ENCODE peak calls at places on chromosome 14, in nine cellular contexts. I is A549, P is right lobe of liver, F is brain microvascular endothelial cell, X is WERI-Rb-1, T is HL-60, V is transverse colon, O is stomach, L is Caco-2. Y is an unnamed sample.

GRCh38 chr14:64703393-64704144 is 655 bp upstream of the PLEKHG3 start:
- DNase-seq in L (no peak), T (no peak), F (no peak), I (no peak), X (peak), V (no peak), P (no peak), O (no peak), Y (no peak)

GRCh38 chr14:79354336-79354735 is 857.0 kb downstream of the DIO2 start:
- DNase-seq in X (no peak), P (no peak), I (no peak), L (no peak), T (no peak), F (no peak), O (no peak), V (no peak), Y (no peak)

GRCh38 chr14:57831981-57832380 is 33.9 kb downstream of the SLC35F4 start:
- DNase-seq in L (no peak), V (no peak), X (no peak), T (no peak), O (no peak), P (no peak), F (no peak), I (peak), Y (no peak)

GRCh38 chr14:75442642-75443041 is 14.8 kb downstream of the JDP2 start:
- DNase-seq in V (no peak), O (no peak), X (no peak), L (no peak), I (no peak), T (no peak), P (no peak), F (no peak), Y (no peak)

GRCh38 chr14:39717000-39717399 is 284.8 kb upstream of the FBXO33 start:
- DNase-seq in V (no peak), X (no peak), L (no peak), I (no peak), P (no peak), F (no peak), T (no peak), O (no peak), Y (no peak)

GRCh38 chr14:21092147-21093011 is 6.1 kb downstream of the ZNF219 start:
- DNase-seq in V (peak), F (peak), L (peak), T (peak), P (peak), O (peak), I (peak), X (peak), Y (peak)

GRCh38 chr14:73280903-73281302 is 43.6 kb downstream of the PAPLN start:
- DNase-seq in T (no peak), O (no peak), X (no peak), L (no peak), F (no peak), I (no peak), P (no peak), V (no peak), Y (no peak)

GRCh38 chr14:79730911-79731310 is 480.4 kb downstream of the DIO2 start:
- DNase-seq in F (peak), L (no peak), X (no peak), V (no peak), P (no peak), O (no peak), T (no peak), I (no peak), Y (peak)

GRCh38 chr14:63656194-63656593 is 14.5 kb upstream of the WDR89 start:
- DNase-seq in X (no peak), L (no peak), V (no peak), T (no peak), P (no peak), I (no peak), O (no peak), F (no peak), Y (no peak)

GRCh38 chr14:104111301-104112112 is 26.0 kb downstream of the ASPG start:
- DNase-seq in X (peak), V (peak), O (peak), L (no peak), T (no peak), I (no peak), P (peak), F (no peak), Y (no peak)

GRCh38 chr14:91947196-91948184 is at the start of gene FBLN5:
- DNase-seq in V (peak), P (peak), F (peak), X (peak), I (peak), L (peak), T (no peak), O (peak), Y (peak)

GRCh38 chr14:72961579-72962335 is 35.5 kb downstream of the DCAF4 start:
- DNase-seq in X (no peak), P (no peak), V (no peak), O (no peak), F (no peak), I (peak), L (no peak), T (no peak), Y (no peak)

GRCh38 chr14:101202627-101203404 is 299.3 kb upstream of the RTL1 start:
- DNase-seq in O (peak), X (no peak), I (no peak), L (no peak), V (no peak), F (no peak), P (no peak), T (no peak), Y (no peak)

GRCh38 chr14:95326987-95327386 is 7.3 kb upstream of the CLMN start:
- DNase-seq in F (no peak), T (peak), I (no peak), P (no peak), L (no peak), V (no peak), O (no peak), X (no peak), Y (no peak)
- H3K4me3 ChIP-seq in F (no peak), T (no peak), I (no peak), P (no peak), L (no peak), V (no peak), O (no peak), X (no peak), Y (no peak)

GRCh38 chr14:105664691-105665090 is 138.3 kb downstream of the TMEM121 start:
- DNase-seq in L (no peak), O (no peak), I (no peak), F (no peak), T (no peak), P (no peak), V (no peak), X (no peak), Y (no peak)
- TF ChIP-seq CTCF in L (no peak), O (no peak), I (no peak), F (no peak), T (no peak), P (no peak), V (no peak), X (no peak), Y (no peak)

DNA sequence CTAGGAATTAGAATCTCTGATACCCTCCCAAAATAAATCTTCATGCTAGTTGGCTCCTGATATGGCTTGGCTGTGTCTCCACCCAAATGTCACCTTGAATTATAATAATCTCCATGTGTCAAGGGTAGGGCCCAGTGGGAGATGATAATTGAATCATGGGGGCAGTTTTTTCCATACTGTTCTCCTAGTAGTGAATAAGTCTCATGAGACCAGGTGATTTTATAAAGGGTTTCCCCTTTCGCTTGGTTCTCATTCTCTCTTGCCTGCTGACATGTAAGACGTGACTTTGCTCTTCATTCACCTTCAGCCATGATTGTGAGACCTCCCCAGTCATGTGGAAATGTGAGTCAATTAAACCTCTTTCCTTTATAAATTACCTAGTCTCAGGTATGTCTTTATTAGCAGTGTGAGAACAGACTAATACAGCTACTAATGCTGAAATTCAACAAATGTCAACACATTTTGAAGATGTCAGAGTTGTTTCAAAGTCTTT is 12.2 kb upstream of the SPTSSA start:
- DNase-seq in T (no peak), L (no peak), X (no peak), P (no peak), I (no peak), V (no peak), O (no peak), F (no peak), Y (no peak)
- H3K4me3 ChIP-seq in T (no peak), L (no peak), X (no peak), P (no peak), I (no peak), V (no peak), O (no peak), F (no peak), Y (no peak)

DNA sequence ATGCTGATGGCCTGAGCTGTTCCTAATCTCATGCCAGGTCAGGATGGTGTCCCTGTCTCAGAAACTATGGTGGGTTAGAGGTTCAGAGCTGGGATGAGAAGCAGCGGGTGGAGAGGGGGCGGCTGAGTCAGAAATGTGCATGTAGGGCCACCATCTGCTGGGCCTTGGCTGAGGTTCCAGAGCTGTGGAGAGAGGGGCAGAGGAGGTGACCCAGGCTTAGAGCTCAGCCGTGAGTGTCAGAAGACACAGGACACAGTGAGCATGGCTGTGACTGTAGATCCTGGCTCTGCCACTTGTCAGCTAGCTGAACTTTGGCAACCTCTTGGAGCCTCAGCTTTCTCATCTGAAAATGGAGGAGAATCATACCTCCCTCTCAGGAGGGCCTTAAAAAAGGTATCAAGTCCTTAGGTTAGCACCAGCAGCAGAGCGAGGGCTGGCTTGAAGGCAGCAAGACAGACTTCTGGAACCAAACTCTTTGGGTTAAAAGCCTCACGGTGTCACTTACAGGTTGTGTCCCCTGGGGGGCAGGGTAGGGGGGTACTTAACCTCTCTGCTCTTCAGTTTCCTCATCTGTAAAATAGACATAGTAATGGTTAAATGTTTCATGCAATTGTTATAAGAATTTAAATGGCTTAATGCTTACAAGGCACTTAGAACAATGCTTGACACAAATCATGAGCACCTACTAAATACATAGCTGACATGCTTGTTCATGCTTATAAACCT is 34.8 kb downstream of the TMEM229B start:
- DNase-seq in P (no peak), T (no peak), I (no peak), L (no peak), X (no peak), V (no peak), F (no peak), O (no peak), Y (no peak)
- TF ChIP-seq CTCF in P (no peak), T (no peak), I (no peak), L (no peak), X (no peak), V (no peak), F (no peak), O (no peak), Y (no peak)